ENCODE peak calls at places on chromosomes 1 and 21, in seven cellular contexts. V is neural crest cell, C is GM23338, O is left lung, D is AG04450, J is foreskin fibroblast, K is body of pancreas. Y is an unnamed sample.

GRCh38 chr1:185645201-185645640 is 89.0 kb upstream of the HMCN1 start:
- DNase-seq in V (no peak), C (peak; percentile 56), O (no peak), D (no peak), J (no peak), K (no peak), Y (no peak)

GRCh38 chr1:238652346-238652968 is 733.9 kb upstream of the CHRM3 start:
- DNase-seq in V (no peak), C (no peak), O (no peak), D (no peak), J (peak; percentile 32), K (no peak), Y (no peak)

GRCh38 chr1:2208309-2209239 is 14.0 kb upstream of the FAAP20 start:
- DNase-seq in V (no peak), C (no peak), O (peak; percentile 86), D (no peak), J (peak; percentile 98), K (peak; percentile 86), Y (no peak)

GRCh38 chr1:997728-998050 is 2.2 kb downstream of the HES4 start:
- DNase-seq in V (no peak), C (no peak), O (no peak), D (no peak), J (no peak), K (no peak), Y (no peak)

GRCh38 chr1:78070758-78071157 is 25.0 kb downstream of the GIPC2 start:
- DNase-seq in V (no peak), C (no peak), O (no peak), D (peak; percentile 43), J (peak; percentile 88), K (no peak), Y (no peak)

GRCh38 chr1:28566931-28567330 is 14.0 kb downstream of the TRNAU1AP start:
- DNase-seq in V (no peak), C (no peak), O (no peak), D (no peak), J (no peak), K (no peak), Y (no peak)

GRCh38 chr1:10061276-10061675 is 28.5 kb downstream of the UBE4B start:
- DNase-seq in V (no peak), C (no peak), O (no peak), D (no peak), J (no peak), K (no peak), Y (no peak)

GRCh38 chr21:42433946-42434551 is 30.3 kb downstream of the UBASH3A start:
- DNase-seq in V (no peak), C (no peak), O (no peak), D (no peak), J (no peak), K (peak; percentile 32), Y (no peak)

GRCh38 chr1:219661464-219662092 is 48.7 kb upstream of the ZC3H11B start:
- DNase-seq in V (peak; percentile 3), C (no peak), O (no peak), D (no peak), J (no peak), K (no peak), Y (no peak)

GRCh38 chr1:87513971-87514660 is 185.4 kb downstream of the LMO4 start:
- DNase-seq in V (no peak), C (no peak), O (no peak), D (no peak), J (no peak), K (no peak), Y (no peak)

GRCh38 chr1:235500971-235501540 is 3.2 kb downstream of the B3GALNT2 start:
- DNase-seq in V (no peak), C (peak; percentile 16), O (no peak), D (no peak), J (peak; percentile 53), K (no peak), Y (no peak)

GRCh38 chr1:208203127-208203847 is 40.9 kb downstream of the PLXNA2 start:
- DNase-seq in V (no peak), C (no peak), O (peak; percentile 61), D (no peak), J (peak; percentile 76), K (peak; percentile 76), Y (no peak)

GRCh38 chr1:9506901-9507300 is 32.4 kb upstream of the SLC25A33 start:
- DNase-seq in V (no peak), C (no peak), O (no peak), D (no peak), J (no peak), K (no peak), Y (no peak)

GRCh38 chr1:230386863-230387262 is 39.3 kb downstream of the PGBD5 start:
- DNase-seq in V (no peak), C (no peak), O (no peak), D (no peak), J (no peak), K (no peak), Y (no peak)

GRCh38 chr1:243726792-243727502 is 123.1 kb downstream of the AKT3 start:
- DNase-seq in V (no peak), C (no peak), O (no peak), D (no peak), J (no peak), K (no peak), Y (no peak)

GRCh38 chr21:32756096-32756495 is 15.5 kb downstream of the PAXBP1 start:
- DNase-seq in V (no peak), C (no peak), O (no peak), D (no peak), J (no peak), K (no peak), Y (no peak)

GRCh38 chr1:11461738-11462137 is 17.2 kb upstream of the DISP3 start:
- DNase-seq in V (no peak), C (no peak), O (no peak), D (no peak), J (no peak), K (no peak), Y (no peak)

GRCh38 chr1:88063605-88064004 is 620.5 kb upstream of the PKN2 start:
- DNase-seq in V (no peak), C (no peak), O (no peak), D (no peak), J (peak; percentile 3), K (no peak), Y (no peak)

DNA sequence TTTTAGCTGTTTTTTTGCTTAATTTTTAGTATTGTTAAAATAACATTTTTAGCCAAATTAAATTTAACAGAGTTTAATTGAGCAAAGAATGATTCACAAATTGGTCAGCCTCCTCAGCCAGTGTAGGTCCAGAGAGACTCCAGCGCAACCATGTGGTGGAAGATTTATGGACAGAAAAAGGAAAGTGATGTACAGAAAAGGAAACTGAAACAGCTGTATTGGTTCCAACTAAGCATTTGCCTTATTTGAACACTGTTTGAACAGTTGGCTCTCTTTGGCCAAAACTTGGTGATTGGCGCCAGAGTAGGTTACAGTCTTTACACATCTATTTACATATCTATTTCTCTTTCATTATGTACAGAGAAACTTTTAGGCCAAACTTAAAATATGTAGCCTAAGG is 19.4 kb downstream of the RPS6KC1 start:
- DNase-seq in V (no peak), C (no peak), O (no peak), D (peak; percentile 57), J (peak; percentile 77), K (peak; percentile 37), Y (peak; percentile 51)
- TF ChIP-seq CTCF in V (no peak), C (no peak), O (no peak), D (peak; percentile 29), J (no peak), K (no peak), Y (peak; percentile 47)

DNA sequence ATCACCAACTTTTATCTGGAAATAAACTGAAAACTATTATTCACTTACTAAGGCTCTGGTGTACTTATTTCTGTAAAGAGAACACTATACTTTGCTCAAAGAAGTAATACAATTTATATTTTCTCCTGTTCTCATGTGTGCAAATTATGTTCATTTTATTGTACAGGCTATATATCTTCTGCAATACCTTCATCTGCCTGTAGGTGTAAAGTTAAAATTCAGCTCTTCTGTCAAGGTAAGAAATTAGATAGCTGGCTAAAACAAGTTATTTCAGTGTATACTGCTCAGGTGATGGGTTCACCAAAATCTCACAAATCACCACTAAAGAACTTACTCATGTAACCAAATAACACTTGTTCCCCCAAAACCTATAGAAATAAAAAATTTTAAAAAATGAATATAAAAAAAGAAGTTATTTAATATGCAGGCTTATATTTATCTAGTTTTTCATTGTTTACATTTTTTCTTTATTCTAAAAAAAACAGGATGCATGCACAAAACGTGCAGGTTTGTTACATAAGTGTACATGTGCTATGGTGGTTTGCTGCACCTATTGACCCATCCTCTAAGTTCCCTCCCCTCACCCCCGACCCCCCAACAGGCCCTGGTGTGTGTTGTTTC is 81.5 kb downstream of the PTGER3 start:
- DNase-seq in V (no peak), C (peak; percentile 14), O (no peak), D (no peak), J (peak; percentile 13), K (no peak), Y (peak; percentile 13)
- TF ChIP-seq CTCF in V (peak; percentile 62), C (peak; percentile 60), O (peak; percentile 13), D (peak; percentile 49), J (no peak), K (peak; percentile 28), Y (no peak)

DNA sequence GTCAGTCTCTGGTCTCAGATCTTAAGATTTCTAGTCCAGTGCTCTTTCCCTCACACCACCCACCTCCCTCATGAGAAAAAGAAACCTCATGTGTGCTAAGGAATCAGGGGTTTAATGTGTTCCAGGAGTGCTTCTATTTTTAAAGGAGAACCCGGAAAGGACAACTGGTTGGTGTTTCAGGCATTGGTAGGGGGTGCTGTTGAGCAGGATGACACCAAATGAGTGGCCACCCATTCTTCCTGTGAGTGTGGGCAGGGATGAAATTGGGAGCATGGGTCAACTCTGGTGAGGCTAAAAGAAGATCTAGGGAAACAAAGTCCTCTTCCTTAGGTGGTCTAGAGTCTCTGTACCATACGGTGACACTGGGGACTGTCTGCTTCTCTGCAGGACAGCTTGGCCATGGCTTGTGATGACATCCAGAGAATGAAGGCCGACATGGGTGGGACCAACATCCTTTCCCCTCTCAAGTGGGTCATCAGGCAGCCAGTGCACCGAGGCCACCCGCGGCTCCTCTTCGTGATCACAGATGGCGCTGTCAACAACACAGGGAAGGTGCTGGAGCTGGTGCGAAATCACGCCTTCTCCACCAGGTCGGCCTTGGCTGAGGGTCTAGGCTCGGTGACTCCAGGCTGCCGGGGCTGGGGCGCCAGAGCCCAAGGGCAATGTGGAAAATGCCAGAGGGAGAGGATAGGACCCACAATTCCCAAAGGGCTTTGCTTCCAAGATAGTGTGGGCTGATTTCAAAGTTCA is 39.3 kb downstream of the VWA5B1 start:
- DNase-seq in V (no peak), C (peak; percentile 55), O (no peak), D (no peak), J (no peak), K (no peak), Y (no peak)
- TF ChIP-seq CTCF in V (no peak), C (peak; percentile 53), O (no peak), D (peak; percentile 14), J (peak; percentile 16), K (peak; percentile 28), Y (peak; percentile 18)

GRCh38 chr1:200365897-200366426 is 43.9 kb downstream of the ZNF281 start:
- DNase-seq in V (no peak), C (peak; percentile 49), O (no peak), D (no peak), J (no peak), K (no peak), Y (no peak)
- TF ChIP-seq CTCF in V (no peak), C (peak; percentile 52), O (no peak), D (no peak), J (no peak), K (no peak), Y (no peak)

DNA sequence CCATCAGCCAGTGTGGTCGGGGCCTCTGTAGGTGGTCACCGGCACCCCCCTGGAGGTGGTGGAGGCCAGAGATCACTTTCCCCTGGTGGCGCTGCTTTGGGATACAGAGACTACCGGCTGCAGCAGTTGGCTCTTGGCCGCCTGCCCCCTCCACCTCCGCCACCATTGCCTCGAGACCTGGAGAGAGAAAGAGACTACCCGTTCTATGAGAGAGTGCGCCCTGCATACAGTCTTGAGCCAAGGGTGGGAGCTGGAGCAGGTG is 961 bp downstream of the RBM15 start:
- DNase-seq in V (no peak), C (no peak), O (no peak), D (no peak), J (no peak), K (no peak), Y (no peak)
- TF ChIP-seq CTCF in V (no peak), C (no peak), O (no peak), D (no peak), J (no peak), K (no peak), Y (no peak)

Y was measured in GM13976.